ENCODE peak calls at places on chromosomes 3 and 15, in eight cellular contexts. M is aorta, K is T-cell, D is immature natural killer cell, H is ACHN, R is NCI-H1436, O is GM13976, X is fibroblast of the aortic adventitia. Y is an unnamed sample.
A peak's percentile ranks its signal among the peaks of the same experiment; 100 is the strongest.

GRCh38 chr15:58453931-58454793 is 22.4 kb downstream of the LIPC start:
- DNase-seq in M (no peak), K (no peak), D (no peak), H (no peak), R (no peak), O (peak; percentile 54), X (no peak), Y (no peak)

GRCh38 chr3:159882784-159883779 is 105.6 kb upstream of the IL12A start:
- DNase-seq in M (no peak), K (no peak), D (no peak), H (no peak), R (peak; percentile 68), O (no peak), X (no peak), Y (no peak)

GRCh38 chr15:52678468-52679231 is 538 bp downstream of the ATOSA start:
- DNase-seq in M (peak; percentile 90), K (peak; percentile 63), D (peak; percentile 79), H (peak; percentile 49), R (peak; percentile 7), O (peak; percentile 60), X (peak; percentile 63), Y (peak; percentile 75)

GRCh38 chr3:20930034-20930433 is 744.0 kb upstream of the SGO1 start:
- DNase-seq in M (no peak), K (no peak), D (no peak), H (peak; percentile 20), R (no peak), O (no peak), X (peak; percentile 4), Y (peak; percentile 16)

GRCh38 chr15:80404057-80404718 is at the start of gene ARNT2:
- DNase-seq in M (peak; percentile 80), K (no peak), D (no peak), H (peak; percentile 55), R (peak; percentile 44), O (peak; percentile 56), X (no peak), Y (peak; percentile 90)

GRCh38 chr15:40743921-40744809 is 10.9 kb downstream of the RMDN3 start:
- DNase-seq in M (no peak), K (peak; percentile 57), D (peak; percentile 81), H (no peak), R (no peak), O (no peak), X (peak; percentile 56), Y (peak; percentile 52)

GRCh38 chr3:69542265-69543079 is 156.6 kb upstream of the FRMD4B start:
- DNase-seq in M (peak; percentile 76), K (no peak), D (no peak), H (no peak), R (no peak), O (peak; percentile 17), X (no peak), Y (peak; percentile 91)

GRCh38 chr3:37545479-37545878 is 316.2 kb upstream of the CTDSPL start:
- DNase-seq in M (no peak), K (no peak), D (no peak), H (no peak), R (no peak), O (no peak), X (no peak), Y (no peak)

GRCh38 chr15:52217186-52217585 is 26.0 kb upstream of the GNB5 start:
- DNase-seq in M (no peak), K (no peak), D (no peak), H (no peak), R (no peak), O (no peak), X (no peak), Y (peak; percentile 35)

GRCh38 chr3:112109313-112109712 is 23.1 kb downstream of the C3orf52 start:
- DNase-seq in M (no peak), K (no peak), D (no peak), H (no peak), R (peak; percentile 47), O (no peak), X (no peak), Y (no peak)

GRCh38 chr3:59605944-59606534 is 556.2 kb upstream of the CFAP20DC start:
- DNase-seq in M (no peak), K (no peak), D (no peak), H (no peak), R (no peak), O (no peak), X (no peak), Y (no peak)

GRCh38 chr15:84818221-84819131 is 1.3 kb downstream of the ALPK3 start:
- DNase-seq in M (no peak), K (peak; percentile 6), D (no peak), H (no peak), R (no peak), O (no peak), X (peak; percentile 22), Y (peak; percentile 74)

GRCh38 chr3:145058483-145058882 is 1086.9 kb downstream of the DIPK2A start:
- DNase-seq in M (no peak), K (no peak), D (no peak), H (no peak), R (no peak), O (no peak), X (no peak), Y (no peak)

GRCh38 chr3:112646623-112647022 is 5.7 kb upstream of the CCDC80 start:
- DNase-seq in M (no peak), K (no peak), D (no peak), H (peak; percentile 48), R (no peak), O (no peak), X (no peak), Y (no peak)

GRCh38 chr15:48955967-48956366 is 7.8 kb downstream of the SHC4 start:
- DNase-seq in M (no peak), K (no peak), D (no peak), H (no peak), R (no peak), O (no peak), X (no peak), Y (no peak)

GRCh38 chr3:142353571-142353970 is 94.3 kb downstream of the XRN1 start:
- DNase-seq in M (no peak), K (no peak), D (no peak), H (no peak), R (no peak), O (no peak), X (no peak), Y (no peak)

GRCh38 chr3:127304121-127304744 is 16.4 kb upstream of the PRR20G start:
- DNase-seq in M (no peak), K (no peak), D (no peak), H (peak; percentile 27), R (peak; percentile 97), O (no peak), X (no peak), Y (peak; percentile 61)

GRCh38 chr3:146334151-146334550 is 83.2 kb upstream of the PLSCR4 start:
- DNase-seq in M (no peak), K (no peak), D (no peak), H (peak; percentile 19), R (no peak), O (no peak), X (peak; percentile 72), Y (no peak)

GRCh38 chr3:123522666-123523412 is 62.0 kb downstream of the HACD2 start:
- DNase-seq in M (no peak), K (no peak), D (no peak), H (no peak), R (no peak), O (no peak), X (no peak), Y (no peak)

GRCh38 chr15:36406366-36406765 is 173.1 kb upstream of the CDIN1 start:
- DNase-seq in M (no peak), K (no peak), D (no peak), H (no peak), R (no peak), O (no peak), X (no peak), Y (no peak)

GRCh38 chr3:11757929-11758328 is 88.8 kb downstream of the TAMM41 start:
- DNase-seq in M (no peak), K (no peak), D (no peak), H (no peak), R (no peak), O (no peak), X (no peak), Y (no peak)

GRCh38 chr15:51200791-51201190 is 106.1 kb upstream of the TNFAIP8L3 start:
- DNase-seq in M (no peak), K (no peak), D (no peak), H (no peak), R (no peak), O (no peak), X (no peak), Y (no peak)

GRCh38 chr3:63936929-63937328 is 24.7 kb upstream of the SCAANT1 start:
- DNase-seq in M (no peak), K (no peak), D (no peak), H (no peak), R (no peak), O (no peak), X (no peak), Y (no peak)

GRCh38 chr15:45242289-45242688 is 9.7 kb upstream of the SLC28A2 start:
- DNase-seq in M (no peak), K (no peak), D (peak; percentile 7), H (no peak), R (no peak), O (no peak), X (peak; percentile 8), Y (no peak)

GRCh38 chr3:186021673-186022362 is 84.0 kb upstream of the TRA2B start:
- DNase-seq in M (no peak), K (no peak), D (no peak), H (peak; percentile 55), R (no peak), O (no peak), X (peak; percentile 91), Y (no peak)

GRCh38 chr3:127373701-127374625 is 86.1 kb upstream of the PRR20G start:
- DNase-seq in M (no peak), K (no peak), D (no peak), H (peak; percentile 12), R (peak; percentile 9), O (peak; percentile 67), X (peak; percentile 1), Y (peak; percentile 85)

GRCh38 chr15:61685971-61686370 is 374.3 kb downstream of the VPS13C start:
- DNase-seq in M (no peak), K (no peak), D (no peak), H (no peak), R (no peak), O (no peak), X (no peak), Y (no peak)

GRCh38 chr15:75666823-75667501 is 19.2 kb downstream of the SNX33 start:
- DNase-seq in M (peak; percentile 94), K (no peak), D (no peak), H (peak; percentile 97), R (peak; percentile 21), O (no peak), X (peak; percentile 98), Y (no peak)

GRCh38 chr3:194404365-194405140 is 5.5 kb upstream of the GP5 start:
- DNase-seq in M (no peak), K (peak; percentile 34), D (peak; percentile 36), H (peak; percentile 64), R (peak; percentile 67), O (no peak), X (peak; percentile 76), Y (no peak)

GRCh38 chr3:66441124-66441523 is 59.7 kb downstream of the LRIG1 start:
- DNase-seq in M (no peak), K (no peak), D (no peak), H (peak; percentile 47), R (no peak), O (no peak), X (peak; percentile 55), Y (no peak)

GRCh38 chr3:105449393-105449792 is 82.7 kb downstream of the ALCAM start:
- DNase-seq in M (no peak), K (no peak), D (no peak), H (no peak), R (no peak), O (no peak), X (no peak), Y (no peak)

GRCh38 chr3:105490045-105490444 is 123.3 kb downstream of the ALCAM start:
- DNase-seq in M (no peak), K (no peak), D (no peak), H (no peak), R (no peak), O (no peak), X (no peak), Y (no peak)

GRCh38 chr3:32890420-32891276 is 60.8 kb upstream of the CCR4 start:
- DNase-seq in M (no peak), K (no peak), D (no peak), H (no peak), R (no peak), O (no peak), X (no peak), Y (no peak)